ENCODE peak calls at places on chromosomes 5 and 9, in nine cellular contexts. Y is T1000, R is sciatic nerve, B is nephron progenitor cell, P is EL, I is H9, Q is ELR, M is GM03348, E is kidney tubule cell. W is an unnamed sample.

GRCh38 chr5:157857821-157858526 is 971 bp downstream of the CLINT1 start:
- DNase-seq in Y (no peak), R (no peak), B (no peak), P (peak), I (no peak), Q (peak), M (peak), E (peak), W (peak)

GRCh38 chr5:128052764-128053163 is 30.8 kb upstream of the SLC12A2 start:
- DNase-seq in Y (no peak), R (no peak), B (no peak), P (no peak), I (no peak), Q (no peak), M (no peak), E (no peak), W (peak)

GRCh38 chr9:2745560-2746380 is 28.5 kb downstream of the KCNV2 start:
- DNase-seq in Y (no peak), R (no peak), B (peak), P (no peak), I (no peak), Q (peak), M (no peak), E (peak), W (peak)

GRCh38 chr5:73312146-73312871 is 136.3 kb downstream of the FOXD1 start:
- DNase-seq in Y (peak), R (peak), B (no peak), P (peak), I (peak), Q (peak), M (peak), E (no peak), W (peak)

GRCh38 chr5:71658916-71659661 is 60.0 kb upstream of the CARTPT start:
- DNase-seq in Y (no peak), R (no peak), B (no peak), P (no peak), I (no peak), Q (peak), M (no peak), E (no peak), W (peak)

GRCh38 chr5:80181618-80182211 is 74.1 kb downstream of the SERINC5 start:
- DNase-seq in Y (no peak), R (no peak), B (no peak), P (no peak), I (no peak), Q (no peak), M (no peak), E (peak), W (peak)

GRCh38 chr5:153959134-153959957 is 79.4 kb downstream of the FAM114A2 start:
- DNase-seq in Y (peak), R (no peak), B (no peak), P (peak), I (peak), Q (peak), M (peak), E (peak), W (peak)

GRCh38 chr9:19492775-19493173 is 84.0 kb downstream of the ACER2 start:
- DNase-seq in Y (no peak), R (no peak), B (no peak), P (no peak), I (no peak), Q (no peak), M (no peak), E (no peak), W (no peak)

GRCh38 chr5:33032161-33033085 is 321.3 kb downstream of the NPR3 start:
- DNase-seq in Y (no peak), R (no peak), B (no peak), P (no peak), I (no peak), Q (no peak), M (peak), E (no peak), W (peak)

GRCh38 chr9:89564257-89564878 is 40.4 kb upstream of the GADD45G start:
- DNase-seq in Y (no peak), R (no peak), B (no peak), P (no peak), I (peak), Q (no peak), M (no peak), E (peak), W (peak)

GRCh38 chr5:31469466-31469865 is 62.4 kb downstream of the DROSHA start:
- DNase-seq in Y (no peak), R (no peak), B (no peak), P (no peak), I (no peak), Q (no peak), M (no peak), E (no peak), W (no peak)

GRCh38 chr5:13831236-13831810 is 113.2 kb downstream of the DNAH5 start:
- DNase-seq in Y (peak), R (no peak), B (no peak), P (peak), I (no peak), Q (peak), M (no peak), E (peak), W (peak)

GRCh38 chr9:962023-962422 is 14.4 kb upstream of the DMRT3 start:
- DNase-seq in Y (no peak), R (no peak), B (no peak), P (no peak), I (no peak), Q (peak), M (no peak), E (peak), W (peak)

GRCh38 chr5:3600106-3600997 is 4.7 kb downstream of the IRX1 start:
- DNase-seq in Y (no peak), R (no peak), B (peak), P (no peak), I (peak), Q (no peak), M (no peak), E (peak), W (peak)

GRCh38 chr5:91177639-91178038 is 205.5 kb downstream of the ARRDC3 start:
- DNase-seq in Y (no peak), R (no peak), B (no peak), P (no peak), I (no peak), Q (no peak), M (peak), E (no peak), W (no peak)

GRCh38 chr9:72952914-72953313 is at the start of gene ALDH1A1:
- DNase-seq in Y (no peak), R (no peak), B (no peak), P (no peak), I (peak), Q (peak), M (no peak), E (peak), W (peak)

GRCh38 chr9:16031486-16031885 is 478.6 kb downstream of the CCDC171 start:
- DNase-seq in Y (no peak), R (no peak), B (no peak), P (peak), I (no peak), Q (peak), M (no peak), E (peak), W (peak)

GRCh38 chr9:134032456-134033222 is 7.4 kb downstream of the BRD3OS start:
- DNase-seq in Y (no peak), R (peak), B (no peak), P (no peak), I (no peak), Q (no peak), M (no peak), E (no peak), W (no peak)

GRCh38 chr9:122005597-122005996 is 87.5 kb downstream of the TTLL11 start:
- DNase-seq in Y (no peak), R (no peak), B (no peak), P (peak), I (no peak), Q (peak), M (peak), E (peak), W (peak)

GRCh38 chr5:89246252-89246651 is 363.3 kb upstream of the MEF2C start:
- DNase-seq in Y (no peak), R (no peak), B (no peak), P (no peak), I (no peak), Q (peak), M (no peak), E (no peak), W (peak)

GRCh38 chr5:40988761-40989510 is 79.6 kb downstream of the C7 start:
- DNase-seq in Y (no peak), R (no peak), B (no peak), P (peak), I (no peak), Q (peak), M (no peak), E (peak), W (peak)

GRCh38 chr5:96062836-96063235 is 101.2 kb upstream of the ELL2 start:
- DNase-seq in Y (no peak), R (no peak), B (no peak), P (no peak), I (no peak), Q (no peak), M (no peak), E (no peak), W (no peak)

GRCh38 chr5:106959447-106959846 is 711.3 kb downstream of the EFNA5 start:
- DNase-seq in Y (no peak), R (no peak), B (no peak), P (no peak), I (no peak), Q (peak), M (no peak), E (peak), W (peak)

GRCh38 chr5:73945505-73945904 is 319.5 kb downstream of the ARHGEF28 start:
- DNase-seq in Y (no peak), R (no peak), B (no peak), P (no peak), I (no peak), Q (peak), M (no peak), E (peak), W (no peak)

GRCh38 chr9:120363697-120364096 is 216.3 kb downstream of the CDK5RAP2 start:
- DNase-seq in Y (no peak), R (no peak), B (no peak), P (no peak), I (no peak), Q (no peak), M (no peak), E (no peak), W (no peak)

GRCh38 chr9:69743930-69744329 is 15.9 kb downstream of the PTAR1 start:
- DNase-seq in Y (no peak), R (no peak), B (no peak), P (no peak), I (no peak), Q (no peak), M (no peak), E (peak), W (no peak)

GRCh38 chr5:139394123-139394653 is 716 bp downstream of the PROB1 start:
- DNase-seq in Y (no peak), R (no peak), B (peak), P (peak), I (peak), Q (peak), M (peak), E (peak), W (no peak)

GRCh38 chr5:23269981-23270380 is 237.4 kb upstream of the PRDM9 start:
- DNase-seq in Y (no peak), R (no peak), B (no peak), P (no peak), I (no peak), Q (no peak), M (no peak), E (peak), W (no peak)

GRCh38 chr9:17928768-17929167 is 349.9 kb downstream of the SH3GL2 start:
- DNase-seq in Y (no peak), R (no peak), B (no peak), P (no peak), I (no peak), Q (no peak), M (no peak), E (no peak), W (no peak)

GRCh38 chr9:68750786-68751185 is 45.7 kb downstream of the PIP5K1B start:
- DNase-seq in Y (no peak), R (no peak), B (no peak), P (no peak), I (no peak), Q (no peak), M (no peak), E (peak), W (no peak)

GRCh38 chr9:114291064-114291474 is 31.8 kb upstream of the ORM1 start:
- DNase-seq in Y (peak), R (peak), B (peak), P (peak), I (peak), Q (peak), M (peak), E (peak), W (peak)

GRCh38 chr9:2087500-2088313 is 72.6 kb downstream of the SMARCA2 start:
- DNase-seq in Y (no peak), R (no peak), B (no peak), P (peak), I (no peak), Q (peak), M (peak), E (peak), W (peak)

W was measured in M059J.